ENCODE peak calls at places on chromosome 16, in seven cellular contexts. U is astrocyte of the spinal cord, I is DMS153, Y is T-helper 2 cell, A is HEK293T, Z is aorta, H is mucosa of gallbladder. G is an unnamed sample.

GRCh38 chr16:66476328-66477027 is 49.4 kb downstream of the BEAN1 start:
- DNase-seq in U (no peak), I (no peak), Z (peak), H (no peak), Y (no peak), A (peak), G (peak)

GRCh38 chr16:3695610-3696369 is 21.5 kb downstream of the TRAP1 start:
- DNase-seq in H (peak), Z (peak), U (no peak), A (no peak), I (no peak), Y (no peak), G (no peak)

GRCh38 chr16:3819741-3820724 is 60.5 kb downstream of the CREBBP start:
- DNase-seq in H (peak), A (peak), Z (no peak), I (peak), U (peak), Y (no peak), G (no peak)

GRCh38 chr16:81604960-81605383 is 160.4 kb downstream of the CMIP start:
- DNase-seq in U (peak), Y (no peak), H (no peak), I (no peak), Z (no peak), A (no peak), G (no peak)

GRCh38 chr16:75402821-75403475 is 30.4 kb downstream of the CFDP1 start:
- DNase-seq in I (no peak), Y (no peak), H (no peak), A (peak), Z (no peak), U (peak), G (no peak)

GRCh38 chr16:73161977-73162376 is 114.0 kb upstream of the ZFHX3 start:
- DNase-seq in U (no peak), A (no peak), Z (no peak), H (no peak), I (no peak), Y (no peak), G (no peak)

GRCh38 chr16:12229759-12230594 is 253.4 kb downstream of the SNX29 start:
- DNase-seq in U (peak), A (no peak), Z (no peak), H (no peak), I (peak), Y (no peak), G (no peak)

GRCh38 chr16:89534147-89534788 is 26.1 kb downstream of the SPG7 start:
- DNase-seq in Y (no peak), Z (no peak), I (no peak), H (peak), U (no peak), A (no peak), G (no peak)

GRCh38 chr16:17437142-17437720 is 33.5 kb downstream of the XYLT1 start:
- DNase-seq in A (no peak), U (no peak), Y (no peak), I (no peak), Z (no peak), H (no peak), G (no peak)

GRCh38 chr16:87622756-87623319 is 20.5 kb downstream of the JPH3 start:
- DNase-seq in Y (no peak), I (no peak), H (no peak), A (no peak), Z (no peak), U (no peak), G (no peak)

GRCh38 chr16:31701734-31702133 is 171.9 kb upstream of the ZNF267 start:
- DNase-seq in Z (no peak), I (no peak), A (no peak), H (no peak), Y (no peak), U (no peak), G (no peak)

GRCh38 chr16:82093901-82094300 is 58.8 kb downstream of the HSD17B2 start:
- DNase-seq in Y (no peak), Z (no peak), A (no peak), H (no peak), U (no peak), I (no peak), G (no peak)

GRCh38 chr16:30615358-30616076 is 5.3 kb upstream of the ZNF689 start:
- DNase-seq in A (peak), U (no peak), Y (peak), Z (no peak), I (no peak), H (no peak), G (no peak)

GRCh38 chr16:35319536-35320192 is 1860.3 kb downstream of the TP53TG3F start:
- DNase-seq in Y (no peak), H (no peak), A (no peak), U (no peak), Z (no peak), I (no peak), G (no peak)

GRCh38 chr16:84840687-84841627 is 21.2 kb downstream of the CRISPLD2 start:
- DNase-seq in Z (no peak), U (no peak), H (no peak), Y (no peak), A (no peak), I (no peak), G (no peak)

GRCh38 chr16:79008869-79009179 is 591.7 kb downstream of the MAF start:
- DNase-seq in A (no peak), U (no peak), I (peak), H (no peak), Y (no peak), Z (no peak), G (no peak)

GRCh38 chr16:19578378-19578851 is 22.9 kb downstream of the VPS35L start:
- DNase-seq in Y (no peak), U (peak), I (no peak), H (no peak), A (no peak), Z (no peak), G (no peak)

GRCh38 chr16:24525970-24526559 is 13.3 kb upstream of the RBBP6 start:
- DNase-seq in A (no peak), Z (no peak), I (no peak), H (peak), Y (no peak), U (no peak), G (no peak)

GRCh38 chr16:86768999-86769398 is 190.7 kb downstream of the FOXL1 start:
- DNase-seq in H (peak), U (peak), Z (peak), A (no peak), Y (no peak), I (no peak), G (no peak)

GRCh38 chr16:58495861-58496331 is 4.0 kb upstream of the NDRG4 start:
- DNase-seq in Y (no peak), Z (peak), H (no peak), I (no peak), A (no peak), U (no peak), G (no peak)

GRCh38 chr16:18782697-18783429 is 7.3 kb downstream of the RPS15A start:
- DNase-seq in Z (no peak), Y (no peak), I (no peak), U (no peak), H (no peak), A (no peak), G (no peak)